ENCODE peak calls at places on chromosomes 6 and 20, in six cellular contexts. S is ovary, D is A549, W is heart left ventricle, F is HepG2, V is IMR-90. A is an unnamed sample.

GRCh38 chr6:148203281-148203925 is 139.2 kb upstream of the SASH1 start:
- DNase-seq in S (no peak), D (no peak), W (no peak), F (no peak), V (peak; percentile 98), A (no peak)

GRCh38 chr6:56984374-56984773 is 29.5 kb downstream of the BEND6 start:
- DNase-seq in S (no peak), D (no peak), W (no peak), F (no peak), V (peak; percentile 60), A (no peak)

GRCh38 chr20:36542019-36542488 is 735 bp downstream of the MYL9 start:
- DNase-seq in S (peak; percentile 78), D (peak; percentile 39), W (peak; percentile 71), F (peak; percentile 46), V (peak; percentile 70), A (no peak)

GRCh38 chr20:650281-650680 is 2.7 kb downstream of the SRXN1 start:
- DNase-seq in S (no peak), D (no peak), W (no peak), F (no peak), V (no peak), A (no peak)

GRCh38 chr6:14276667-14277404 is 159.3 kb downstream of the CD83 start:
- DNase-seq in S (no peak), D (no peak), W (no peak), F (no peak), V (peak; percentile 63), A (no peak)

GRCh38 chr20:7882076-7882475 is 58.2 kb downstream of the HAO1 start:
- DNase-seq in S (no peak), D (no peak), W (no peak), F (no peak), V (no peak), A (no peak)

GRCh38 chr20:32823737-32824588 is 4.2 kb downstream of the MAPRE1 start:
- DNase-seq in S (no peak), D (no peak), W (no peak), F (peak; percentile 78), V (peak; percentile 22), A (no peak)

GRCh38 chr20:37316116-37316774 is 26.8 kb downstream of the MANBAL start:
- DNase-seq in S (peak; percentile 23), D (no peak), W (no peak), F (no peak), V (no peak), A (no peak)

GRCh38 chr20:37315293-37316110 is 26.0 kb downstream of the MANBAL start:
- DNase-seq in S (peak; percentile 82), D (no peak), W (peak; percentile 81), F (no peak), V (peak; percentile 92), A (no peak)

GRCh38 chr20:2624190-2624589 is 28.2 kb upstream of the NOP56 start:
- DNase-seq in S (no peak), D (no peak), W (no peak), F (no peak), V (no peak), A (no peak)

GRCh38 chr6:9112548-9112947 is 677.2 kb upstream of the SLC35B3 start:
- DNase-seq in S (no peak), D (no peak), W (no peak), F (no peak), V (no peak), A (no peak)

GRCh38 chr6:16733085-16733484 is 28.2 kb downstream of the ATXN1 start:
- DNase-seq in S (no peak), D (no peak), W (no peak), F (no peak), V (no peak), A (no peak)
- TF ChIP-seq POLR2A in S (no peak), D (no peak), W (no peak), F (no peak), V (no peak), A (no peak)

DNA sequence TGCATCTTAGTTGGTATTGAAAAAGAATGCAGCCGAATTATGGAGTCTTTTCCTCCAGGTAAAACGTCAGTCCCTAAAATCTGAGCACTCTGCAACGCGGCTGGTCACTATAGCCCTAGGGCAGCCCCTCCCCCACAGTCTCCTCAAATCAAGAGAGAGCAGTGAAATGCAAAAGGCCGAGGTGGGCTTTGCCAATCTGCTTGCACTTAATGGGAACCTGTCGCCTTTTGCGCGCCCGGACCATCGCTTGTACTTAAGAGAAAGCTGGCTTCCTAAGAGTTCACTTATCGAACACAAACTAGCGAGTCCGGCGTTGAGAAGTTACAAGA is 447 bp downstream of the MCM3 start:
- DNase-seq in S (peak; percentile 58), D (no peak), W (peak; percentile 20), F (peak; percentile 67), V (peak; percentile 10), A (peak; percentile 26)
- H3K4me1 ChIP-seq in S (no peaks in the 10 kb centered on the region), D (peaks cover 17% of the 10 kb centered on the region), W (peaks cover 15% of the 10 kb centered on the region), F (peaks cover 73% of the 10 kb centered on the region), V (no peaks in the 10 kb centered on the region), A (peaks cover 9% of the 10 kb centered on the region)

GRCh38 chr6:11204987-11205386 is 27.5 kb downstream of the NEDD9 start:
- DNase-seq in S (no peak), D (no peak), W (no peak), F (no peak), V (no peak), A (no peak)

GRCh38 chr6:11203306-11204009 is 29.0 kb downstream of the NEDD9 start:
- DNase-seq in S (no peak), D (no peak), W (no peak), F (no peak), V (no peak), A (no peak)

GRCh38 chr6:11201015-11201414 is 31.5 kb downstream of the NEDD9 start:
- DNase-seq in S (no peak), D (no peak), W (no peak), F (no peak), V (no peak), A (no peak)

GRCh38 chr6:11201772-11202512 is 30.5 kb downstream of the NEDD9 start:
- DNase-seq in S (no peak), D (no peak), W (no peak), F (no peak), V (no peak), A (no peak)

GRCh38 chr6:11202513-11203305 is 29.8 kb downstream of the NEDD9 start:
- DNase-seq in S (no peak), D (no peak), W (no peak), F (peak; percentile 100), V (peak; percentile 41), A (no peak)
- TF ChIP-seq POLR2A in S (no peak), D (no peak), W (no peak), F (peak; percentile 67), V (no peak), A (no peak)

DNA sequence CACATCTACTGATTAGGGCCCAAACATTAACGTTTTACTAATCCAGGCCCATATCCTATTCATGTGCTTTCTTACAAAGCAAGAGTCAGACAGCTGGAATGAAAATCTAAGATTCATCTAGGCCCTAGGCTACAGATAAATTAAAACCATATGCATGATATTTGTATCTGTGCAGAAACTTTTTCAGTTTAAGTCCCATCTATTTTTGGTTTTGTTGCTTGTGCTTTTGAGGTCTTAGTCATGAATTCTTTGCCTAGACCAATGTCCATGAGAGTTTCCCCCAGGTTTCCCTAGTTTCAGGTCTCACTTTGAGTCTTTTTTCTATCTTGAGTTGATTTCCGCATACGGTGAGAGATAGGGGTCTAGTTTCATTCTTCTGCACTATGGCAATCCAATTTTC is 20.2 kb downstream of the ADNP start:
- DNase-seq in S (no peak), D (no peak), W (no peak), F (no peak), V (peak; percentile 85), A (no peak)
- H3K4me1 ChIP-seq in S (peaks cover 13% of the 10 kb centered on the region), D (peaks cover 20% of the 10 kb centered on the region), W (peaks cover 55% of the 10 kb centered on the region), F (peaks cover 13% of the 10 kb centered on the region), V (peaks cover 23% of the 10 kb centered on the region), A (no peaks in the 10 kb centered on the region)

GRCh38 chr20:64069614-64070243 is 6.7 kb downstream of the TCEA2 start:
- DNase-seq in S (no peak), D (no peak), W (no peak), F (peak; percentile 62), V (no peak), A (no peak)

GRCh38 chr20:64070244-64070993 is 7.4 kb downstream of the TCEA2 start:
- DNase-seq in S (no peak), D (no peak), W (no peak), F (no peak), V (no peak), A (no peak)

GRCh38 chr20:64067733-64068307 is 4.8 kb downstream of the TCEA2 start:
- DNase-seq in S (no peak), D (no peak), W (no peak), F (no peak), V (no peak), A (no peak)

GRCh38 chr20:64068381-64069208 is 5.6 kb downstream of the TCEA2 start:
- DNase-seq in S (no peak), D (no peak), W (no peak), F (no peak), V (no peak), A (no peak)

DNA sequence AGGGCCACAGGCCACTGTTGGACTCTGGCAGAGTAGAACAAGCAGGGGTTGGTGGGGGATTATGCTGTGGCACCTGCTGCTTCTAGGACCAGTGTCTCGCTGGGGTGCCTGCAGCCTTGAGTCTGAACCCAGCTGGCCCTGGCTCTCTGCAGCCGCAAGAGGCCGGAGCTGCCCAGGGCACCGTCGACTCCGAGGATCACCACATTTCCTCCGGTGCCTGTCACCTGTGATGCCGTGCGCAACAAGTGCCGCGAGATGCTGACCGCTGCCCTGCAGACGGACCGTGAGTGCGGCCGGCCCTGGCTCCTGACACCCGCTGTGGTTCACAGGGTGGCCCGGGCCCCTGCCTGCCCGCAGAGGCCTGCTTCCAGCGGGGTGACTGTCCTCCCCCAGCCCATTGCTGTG is 6.2 kb downstream of the TCEA2 start:
- DNase-seq in S (no peak), D (no peak), W (no peak), F (no peak), V (no peak), A (no peak)
- TF ChIP-seq POLR2A in S (no peak), D (no peak), W (no peak), F (no peak), V (no peak), A (no peak)

GRCh38 chr20:48787861-48788375 is 39.9 kb downstream of the PREX1 start:
- DNase-seq in S (no peak), D (peak; percentile 28), W (no peak), F (peak; percentile 17), V (peak; percentile 47), A (no peak)
- H3K4me1 ChIP-seq in S (peaks cover 12% of the 10 kb centered on the region), D (peaks cover 27% of the 10 kb centered on the region), W (peaks cover 27% of the 10 kb centered on the region), F (no peaks in the 10 kb centered on the region), V (peaks cover 2% of the 10 kb centered on the region), A (peaks cover 7% of the 10 kb centered on the region)

A was measured in breast epithelium.